ENCODE peak calls at places on chromosome 1, in four cellular contexts. One of them, this sample, is unnamed.

GRCh38 chr1:17559618-17560419 is 20.3 kb downstream of the ARHGEF10L start:
- DNase-seq in suprapubic skin: no peak
- DNase-seq in A549: no peak
- DNase-seq in ovary: no peak
- DNase-seq in this sample: no peak

GRCh38 chr1:229170778-229171505 is 100.0 kb upstream of the RAB4A start:
- DNase-seq in suprapubic skin: no peak
- DNase-seq in A549: no peak
- DNase-seq in ovary: no peak
- DNase-seq in this sample: no peak

GRCh38 chr1:192747305-192747704 is 61.5 kb upstream of the RGS2 start:
- DNase-seq in suprapubic skin: no peak
- DNase-seq in ovary: no peak
- DNase-seq in A549: no peak
- DNase-seq in this sample: no peak

GRCh38 chr1:16032388-16033100 is 10.7 kb downstream of the CLCNKA start:
- DNase-seq in ovary: peak
- DNase-seq in A549: peak
- DNase-seq in suprapubic skin: peak
- DNase-seq in this sample: peak

GRCh38 chr1:20480261-20481157 is 5.5 kb downstream of the CAMK2N1 start:
- DNase-seq in ovary: no peak
- DNase-seq in suprapubic skin: no peak
- DNase-seq in A549: peak
- DNase-seq in this sample: no peak

GRCh38 chr1:161725888-161726630 is 4.7 kb downstream of the FCRLB start:
- DNase-seq in suprapubic skin: peak
- DNase-seq in A549: peak
- DNase-seq in ovary: peak
- DNase-seq in this sample: peak

GRCh38 chr1:198756470-198756869 is 117.6 kb downstream of the PTPRC start:
- DNase-seq in A549: no peak
- DNase-seq in ovary: no peak
- DNase-seq in suprapubic skin: no peak
- DNase-seq in this sample: no peak

GRCh38 chr1:201539561-201540404 is 856 bp downstream of the NAV1 start:
- DNase-seq in ovary: peak
- DNase-seq in A549: no peak
- DNase-seq in suprapubic skin: peak
- DNase-seq in this sample: peak

GRCh38 chr1:192766009-192766625 is 42.7 kb upstream of the RGS2 start:
- DNase-seq in ovary: no peak
- DNase-seq in A549: no peak
- DNase-seq in suprapubic skin: no peak
- DNase-seq in this sample: no peak

GRCh38 chr1:27562021-27562420 is 41.9 kb downstream of the AHDC1 start:
- DNase-seq in suprapubic skin: no peak
- DNase-seq in A549: no peak
- DNase-seq in ovary: peak
- DNase-seq in this sample: no peak

GRCh38 chr1:201551877-201552731 is 13.2 kb downstream of the NAV1 start:
- DNase-seq in suprapubic skin: no peak
- DNase-seq in ovary: no peak
- DNase-seq in A549: peak
- DNase-seq in this sample: no peak

GRCh38 chr1:151905070-151905442 is 4.3 kb downstream of the THEM4 start:
- DNase-seq in A549: no peak
- DNase-seq in suprapubic skin: no peak
- DNase-seq in ovary: no peak
- DNase-seq in this sample: no peak

GRCh38 chr1:61318319-61319125 is 236.2 kb downstream of the NFIA start:
- DNase-seq in A549: no peak
- DNase-seq in ovary: no peak
- DNase-seq in suprapubic skin: no peak
- DNase-seq in this sample: peak

GRCh38 chr1:209879539-209879938 is 51.8 kb downstream of the UTP25 start:
- DNase-seq in A549: no peak
- DNase-seq in suprapubic skin: no peak
- DNase-seq in ovary: no peak
- DNase-seq in this sample: no peak

GRCh38 chr1:40820911-40821693 is 37.5 kb downstream of the KCNQ4 start:
- DNase-seq in suprapubic skin: no peak
- DNase-seq in A549: no peak
- DNase-seq in ovary: no peak
- DNase-seq in this sample: no peak
- TF ChIP-seq EP300 in suprapubic skin: no peak
- TF ChIP-seq EP300 in A549: no peak
- TF ChIP-seq EP300 in ovary: no peak
- TF ChIP-seq EP300 in this sample: no peak

GRCh38 chr1:40390857-40391256 is 17.3 kb downstream of the SMAP2 start:
- DNase-seq in suprapubic skin: no peak
- DNase-seq in ovary: no peak
- DNase-seq in A549: no peak
- DNase-seq in this sample: no peak
- H3K27ac ChIP-seq in suprapubic skin: peak
- H3K27ac ChIP-seq in ovary: no peak
- H3K27ac ChIP-seq in A549: no peak
- H3K27ac ChIP-seq in this sample: peak

GRCh38 chr1:7681401-7681800 is 89.7 kb upstream of the VAMP3 start:
- DNase-seq in suprapubic skin: no peak
- DNase-seq in A549: no peak
- DNase-seq in ovary: no peak
- DNase-seq in this sample: no peak
- TF ChIP-seq EP300 in suprapubic skin: no peak
- TF ChIP-seq EP300 in A549: no peak
- TF ChIP-seq EP300 in ovary: no peak
- TF ChIP-seq EP300 in this sample: no peak

GRCh38 chr1:23527366-23527765 is 3.7 kb downstream of the E2F2 start:
- DNase-seq in ovary: no peak
- DNase-seq in suprapubic skin: no peak
- DNase-seq in A549: no peak
- DNase-seq in this sample: no peak

GRCh38 chr1:23526329-23527041 is 4.5 kb downstream of the E2F2 start:
- DNase-seq in ovary: no peak
- DNase-seq in A549: no peak
- DNase-seq in suprapubic skin: no peak
- DNase-seq in this sample: no peak

GRCh38 chr1:23530089-23530749 is 814 bp downstream of the E2F2 start:
- DNase-seq in A549: no peak
- DNase-seq in suprapubic skin: no peak
- DNase-seq in ovary: peak
- DNase-seq in this sample: no peak

GRCh38 chr1:23529146-23530088 is 1.6 kb downstream of the E2F2 start:
- DNase-seq in ovary: no peak
- DNase-seq in A549: no peak
- DNase-seq in suprapubic skin: no peak
- DNase-seq in this sample: no peak

GRCh38 chr1:23528245-23528978 is 2.6 kb downstream of the E2F2 start:
- DNase-seq in A549: peak
- DNase-seq in ovary: no peak
- DNase-seq in suprapubic skin: peak
- DNase-seq in this sample: peak
- H3K27ac ChIP-seq in A549: peak
- H3K27ac ChIP-seq in ovary: no peak
- H3K27ac ChIP-seq in suprapubic skin: peak
- H3K27ac ChIP-seq in this sample: no peak

GRCh38 chr1:111161843-111162242 is 21.8 kb downstream of the CEPT1 start:
- DNase-seq in ovary: no peak
- DNase-seq in A549: no peak
- DNase-seq in suprapubic skin: no peak
- DNase-seq in this sample: no peak
- TF ChIP-seq EP300 in ovary: no peak
- TF ChIP-seq EP300 in A549: no peak
- TF ChIP-seq EP300 in suprapubic skin: no peak
- TF ChIP-seq EP300 in this sample: no peak

GRCh38 chr1:9518454-9518998 is 20.7 kb upstream of the SLC25A33 start:
- DNase-seq in suprapubic skin: no peak
- DNase-seq in ovary: no peak
- DNase-seq in A549: no peak
- DNase-seq in this sample: no peak

GRCh38 chr1:9520411-9520810 is 18.9 kb upstream of the SLC25A33 start:
- DNase-seq in ovary: no peak
- DNase-seq in A549: no peak
- DNase-seq in suprapubic skin: no peak
- DNase-seq in this sample: no peak
- H3K27ac ChIP-seq in ovary: no peak
- H3K27ac ChIP-seq in A549: no peak
- H3K27ac ChIP-seq in suprapubic skin: no peak
- H3K27ac ChIP-seq in this sample: no peak

This sample was measured in sigmoid colon.